ENCODE peak calls at places on chromosomes 13 and 19, in five cellular contexts. One of them, this sample, is unnamed.

GRCh38 chr13:26011996-26012688 is 39.7 kb downstream of the SHISA2 start:
- DNase-seq in endothelial cell: no peak
- DNase-seq in transverse colon: no peak
- DNase-seq in astrocyte of the spinal cord: no peak
- DNase-seq in tibial nerve: no peak
- DNase-seq in this sample: no peak

GRCh38 chr19:8544168-8544567 is 30.2 kb upstream of the ZNF414 start:
- DNase-seq in endothelial cell: no peak
- DNase-seq in transverse colon: no peak
- DNase-seq in astrocyte of the spinal cord: no peak
- DNase-seq in tibial nerve: no peak
- DNase-seq in this sample: no peak

GRCh38 chr19:42254083-42254849 is 662 bp downstream of the ERF start:
- DNase-seq in endothelial cell: peak
- DNase-seq in transverse colon: peak
- DNase-seq in astrocyte of the spinal cord: peak
- DNase-seq in tibial nerve: peak
- DNase-seq in this sample: peak

GRCh38 chr13:53821632-53822031 is 793.0 kb downstream of the OLFM4 start:
- DNase-seq in endothelial cell: no peak
- DNase-seq in transverse colon: no peak
- DNase-seq in astrocyte of the spinal cord: no peak
- DNase-seq in tibial nerve: no peak
- DNase-seq in this sample: no peak

GRCh38 chr19:39433480-39434079 is 2.2 kb downstream of the RPS16 start:
- DNase-seq in endothelial cell: no peak
- DNase-seq in transverse colon: no peak
- DNase-seq in astrocyte of the spinal cord: no peak
- DNase-seq in tibial nerve: no peak
- DNase-seq in this sample: no peak

GRCh38 chr19:40542197-40542859 is 34.3 kb upstream of the SHKBP1 start:
- DNase-seq in endothelial cell: no peak
- DNase-seq in transverse colon: peak
- DNase-seq in astrocyte of the spinal cord: no peak
- DNase-seq in tibial nerve: no peak
- DNase-seq in this sample: no peak

GRCh38 chr13:85166891-85167290 is 632.3 kb downstream of the SLITRK6 start:
- DNase-seq in endothelial cell: no peak
- DNase-seq in transverse colon: no peak
- DNase-seq in astrocyte of the spinal cord: no peak
- DNase-seq in tibial nerve: no peak
- DNase-seq in this sample: no peak

GRCh38 chr13:109569938-109570711 is 216.3 kb downstream of the IRS2 start:
- DNase-seq in endothelial cell: no peak
- DNase-seq in transverse colon: no peak
- DNase-seq in astrocyte of the spinal cord: no peak
- DNase-seq in tibial nerve: no peak
- DNase-seq in this sample: no peak

GRCh38 chr13:99207511-99207910 is 6.9 kb downstream of the UBAC2 start:
- DNase-seq in endothelial cell: no peak
- DNase-seq in transverse colon: no peak
- DNase-seq in astrocyte of the spinal cord: no peak
- DNase-seq in tibial nerve: no peak
- DNase-seq in this sample: no peak

GRCh38 chr13:99517577-99517976 is 16.3 kb downstream of the TM9SF2 start:
- DNase-seq in endothelial cell: no peak
- DNase-seq in transverse colon: no peak
- DNase-seq in astrocyte of the spinal cord: no peak
- DNase-seq in tibial nerve: no peak
- DNase-seq in this sample: no peak

GRCh38 chr13:28865312-28865711 is 45.2 kb downstream of the MTUS2 start:
- DNase-seq in endothelial cell: no peak
- DNase-seq in transverse colon: no peak
- DNase-seq in astrocyte of the spinal cord: no peak
- DNase-seq in tibial nerve: no peak
- DNase-seq in this sample: no peak

GRCh38 chr19:2097330-2098327 is 914 bp downstream of the IZUMO4 start:
- DNase-seq in endothelial cell: no peak
- DNase-seq in transverse colon: peak
- DNase-seq in astrocyte of the spinal cord: no peak
- DNase-seq in tibial nerve: no peak
- DNase-seq in this sample: no peak

GRCh38 chr13:78102121-78102677 is 183.6 kb upstream of the EDNRB start:
- DNase-seq in endothelial cell: no peak
- DNase-seq in transverse colon: peak
- DNase-seq in astrocyte of the spinal cord: peak
- DNase-seq in tibial nerve: peak
- DNase-seq in this sample: no peak

GRCh38 chr19:16328824-16329482 is 4.3 kb downstream of the KLF2 start:
- DNase-seq in endothelial cell: no peak
- DNase-seq in transverse colon: no peak
- DNase-seq in astrocyte of the spinal cord: peak
- DNase-seq in tibial nerve: no peak
- DNase-seq in this sample: no peak

GRCh38 chr19:42515241-42515832 is 12.9 kb downstream of the CEACAM1 start:
- DNase-seq in endothelial cell: no peak
- DNase-seq in transverse colon: no peak
- DNase-seq in astrocyte of the spinal cord: no peak
- DNase-seq in tibial nerve: no peak
- DNase-seq in this sample: no peak

DNA sequence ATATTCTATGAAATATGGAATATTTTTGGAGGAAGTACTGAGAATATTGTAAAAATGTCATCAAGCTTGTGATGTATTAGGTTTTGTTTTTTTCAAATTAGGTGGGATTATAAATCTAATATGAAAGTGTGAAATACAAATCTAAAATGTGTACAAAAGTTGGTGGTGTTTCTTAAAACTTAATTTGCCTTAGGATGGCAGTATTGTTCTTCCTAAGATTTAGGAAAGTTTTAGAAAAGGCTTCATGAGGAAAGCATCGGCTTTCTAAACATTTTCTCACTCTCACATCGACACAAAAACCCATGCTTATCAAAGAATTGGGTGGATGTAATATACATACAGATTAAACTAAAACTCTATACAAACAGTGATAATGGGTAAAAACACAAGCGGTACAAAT is 972.0 kb upstream of the PCDH20 start:
- DNase-seq in endothelial cell: no peak
- DNase-seq in transverse colon: no peak
- DNase-seq in astrocyte of the spinal cord: peak
- DNase-seq in tibial nerve: no peak
- DNase-seq in this sample: no peak
- TF ChIP-seq CTCF in endothelial cell: no peak
- TF ChIP-seq CTCF in transverse colon: no peak
- TF ChIP-seq CTCF in astrocyte of the spinal cord: no peak
- TF ChIP-seq CTCF in tibial nerve: no peak
- TF ChIP-seq CTCF in this sample: peak

GRCh38 chr19:55383789-55384575 is at the start of gene TMEM238:
- DNase-seq in endothelial cell: peak
- DNase-seq in transverse colon: peak
- DNase-seq in astrocyte of the spinal cord: peak
- DNase-seq in tibial nerve: no peak
- DNase-seq in this sample: peak
- TF ChIP-seq CTCF in endothelial cell: no peak
- TF ChIP-seq CTCF in transverse colon: no peak
- TF ChIP-seq CTCF in astrocyte of the spinal cord: no peak
- TF ChIP-seq CTCF in tibial nerve: peak
- TF ChIP-seq CTCF in this sample: peak

GRCh38 chr19:55386515-55386947 is 799 bp downstream of the RPL28 start:
- DNase-seq in endothelial cell: no peak
- DNase-seq in transverse colon: no peak
- DNase-seq in astrocyte of the spinal cord: no peak
- DNase-seq in tibial nerve: no peak
- DNase-seq in this sample: no peak

GRCh38 chr19:55383279-55383788 is 758 bp downstream of the TMEM238 start:
- DNase-seq in endothelial cell: no peak
- DNase-seq in transverse colon: peak
- DNase-seq in astrocyte of the spinal cord: no peak
- DNase-seq in tibial nerve: no peak
- DNase-seq in this sample: no peak

GRCh38 chr19:55385236-55385748 is 440 bp upstream of the RPL28 start:
- DNase-seq in endothelial cell: peak
- DNase-seq in transverse colon: peak
- DNase-seq in astrocyte of the spinal cord: peak
- DNase-seq in tibial nerve: peak
- DNase-seq in this sample: peak

GRCh38 chr19:55385749-55386514 is at the start of gene RPL28:
- DNase-seq in endothelial cell: peak
- DNase-seq in transverse colon: peak
- DNase-seq in astrocyte of the spinal cord: peak
- DNase-seq in tibial nerve: peak
- DNase-seq in this sample: peak

DNA sequence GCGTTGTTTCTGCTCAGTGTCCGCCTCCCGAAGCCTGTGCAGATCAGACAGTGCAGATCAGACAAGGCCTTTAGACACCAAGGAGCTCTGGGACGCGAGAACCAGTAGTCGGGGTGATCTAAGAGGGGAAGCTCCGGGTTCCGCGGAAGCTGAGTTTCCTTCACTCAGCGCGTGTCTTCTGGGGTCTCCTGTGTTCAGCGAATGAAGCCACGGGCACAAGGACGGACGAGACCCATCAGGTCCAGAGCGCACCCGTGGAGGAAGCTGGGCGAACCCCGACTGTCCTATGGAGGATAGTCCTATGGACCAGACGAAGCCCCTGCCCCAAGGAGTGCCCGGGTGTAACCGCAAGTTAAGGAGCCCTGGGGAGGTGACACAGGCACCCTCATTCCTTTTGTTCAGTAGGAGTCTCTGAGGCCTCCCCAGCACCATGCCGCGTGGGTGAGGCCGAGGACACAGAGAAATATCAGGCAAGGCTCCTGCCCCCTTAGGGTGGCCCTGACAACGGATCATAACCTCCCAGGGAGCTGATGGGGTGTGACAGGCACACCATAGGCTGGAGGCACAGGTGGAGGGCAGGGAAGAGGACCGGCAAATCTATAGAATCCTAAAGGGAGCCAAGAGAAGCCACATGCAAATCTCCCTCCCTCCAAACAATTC is 614 bp upstream of the TMEM238 start:
- DNase-seq in endothelial cell: no peak
- DNase-seq in transverse colon: peak
- DNase-seq in astrocyte of the spinal cord: no peak
- DNase-seq in tibial nerve: peak
- DNase-seq in this sample: no peak
- TF ChIP-seq CTCF in endothelial cell: no peak
- TF ChIP-seq CTCF in transverse colon: no peak
- TF ChIP-seq CTCF in astrocyte of the spinal cord: no peak
- TF ChIP-seq CTCF in tibial nerve: no peak
- TF ChIP-seq CTCF in this sample: no peak

GRCh38 chr13:103634066-103634465 is 567.8 kb upstream of the SLC10A2 start:
- DNase-seq in endothelial cell: no peak
- DNase-seq in transverse colon: no peak
- DNase-seq in astrocyte of the spinal cord: no peak
- DNase-seq in tibial nerve: no peak
- DNase-seq in this sample: no peak

GRCh38 chr13:103640617-103641016 is 574.4 kb upstream of the SLC10A2 start:
- DNase-seq in endothelial cell: no peak
- DNase-seq in transverse colon: no peak
- DNase-seq in astrocyte of the spinal cord: no peak
- DNase-seq in tibial nerve: no peak
- DNase-seq in this sample: no peak

GRCh38 chr13:103638706-103639105 is 572.5 kb upstream of the SLC10A2 start:
- DNase-seq in endothelial cell: no peak
- DNase-seq in transverse colon: no peak
- DNase-seq in astrocyte of the spinal cord: no peak
- DNase-seq in tibial nerve: no peak
- DNase-seq in this sample: no peak

DNA sequence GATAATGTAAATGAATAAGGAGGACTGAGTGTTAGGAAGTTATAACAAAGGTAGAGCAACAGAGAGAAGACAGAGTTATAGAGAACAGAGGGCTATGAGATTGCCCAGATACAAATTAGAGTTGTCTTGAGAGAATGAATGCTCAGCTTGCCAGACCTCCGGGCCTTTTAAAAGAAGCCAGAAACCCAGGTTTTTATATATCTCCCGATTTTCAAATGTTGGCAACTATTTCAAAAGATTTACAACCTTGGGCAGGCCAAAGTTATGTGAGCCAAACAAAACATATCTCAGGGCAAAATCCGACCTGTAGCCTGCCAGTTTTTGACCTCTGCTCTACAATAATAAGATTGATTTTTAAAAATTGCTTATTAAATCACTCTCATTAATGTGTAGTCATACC is 573.1 kb upstream of the SLC10A2 start:
- DNase-seq in endothelial cell: no peak
- DNase-seq in transverse colon: no peak
- DNase-seq in astrocyte of the spinal cord: no peak
- DNase-seq in tibial nerve: no peak
- DNase-seq in this sample: no peak
- TF ChIP-seq CTCF in endothelial cell: no peak
- TF ChIP-seq CTCF in transverse colon: no peak
- TF ChIP-seq CTCF in astrocyte of the spinal cord: no peak
- TF ChIP-seq CTCF in tibial nerve: no peak
- TF ChIP-seq CTCF in this sample: no peak

GRCh38 chr19:12494260-12494860 is 9.7 kb upstream of the ZNF709 start:
- DNase-seq in endothelial cell: no peak
- DNase-seq in transverse colon: no peak
- DNase-seq in astrocyte of the spinal cord: no peak
- DNase-seq in tibial nerve: no peak
- DNase-seq in this sample: no peak

GRCh38 chr19:12497032-12497431 is 12.4 kb upstream of the ZNF709 start:
- DNase-seq in endothelial cell: no peak
- DNase-seq in transverse colon: no peak
- DNase-seq in astrocyte of the spinal cord: no peak
- DNase-seq in tibial nerve: no peak
- DNase-seq in this sample: no peak

GRCh38 chr19:12496480-12496879 is 11.9 kb upstream of the ZNF709 start:
- DNase-seq in endothelial cell: no peak
- DNase-seq in transverse colon: no peak
- DNase-seq in astrocyte of the spinal cord: no peak
- DNase-seq in tibial nerve: no peak
- DNase-seq in this sample: no peak

GRCh38 chr19:12495002-12495802 is 10.6 kb upstream of the ZNF709 start:
- DNase-seq in endothelial cell: peak
- DNase-seq in transverse colon: peak
- DNase-seq in astrocyte of the spinal cord: peak
- DNase-seq in tibial nerve: peak
- DNase-seq in this sample: peak
- TF ChIP-seq CTCF in endothelial cell: no peak
- TF ChIP-seq CTCF in transverse colon: peak
- TF ChIP-seq CTCF in astrocyte of the spinal cord: peak
- TF ChIP-seq CTCF in tibial nerve: peak
- TF ChIP-seq CTCF in this sample: peak

This sample was measured in progenitor cell of endocrine pancreas.